ENCODE peak calls at places on chromosomes 3 and 15, in four cellular contexts. One of them, this sample, is unnamed. For H3K4me1, the result is how much of the 10 kb centered on the place peaks cover.

GRCh38 chr15:64915518-64916227 is 4.0 kb downstream of the ANKDD1A start:
- DNase-seq in iPS DF 6.9: no peak
- DNase-seq in tibial nerve: no peak
- DNase-seq in OCI-LY7: no peak
- DNase-seq in this sample: no peak

GRCh38 chr15:53126144-53126543 is 336.0 kb upstream of the ONECUT1 start:
- DNase-seq in iPS DF 6.9: no peak
- DNase-seq in tibial nerve: no peak
- DNase-seq in OCI-LY7: no peak
- DNase-seq in this sample: no peak

GRCh38 chr3:63351159-63352007 is 73.3 kb downstream of the SYNPR start:
- DNase-seq in iPS DF 6.9: no peak
- DNase-seq in tibial nerve: no peak
- DNase-seq in OCI-LY7: peak
- DNase-seq in this sample: no peak

GRCh38 chr3:129173725-129174124 is 10.0 kb downstream of the CNBP start:
- DNase-seq in iPS DF 6.9: no peak
- DNase-seq in tibial nerve: no peak
- DNase-seq in OCI-LY7: no peak
- DNase-seq in this sample: no peak

GRCh38 chr3:140573011-140573410 is 104.9 kb upstream of the TRIM42 start:
- DNase-seq in iPS DF 6.9: no peak
- DNase-seq in tibial nerve: no peak
- DNase-seq in OCI-LY7: no peak
- DNase-seq in this sample: no peak

GRCh38 chr3:117054551-117054950 is 345.0 kb downstream of the TUSC7 start:
- DNase-seq in iPS DF 6.9: no peak
- DNase-seq in tibial nerve: no peak
- DNase-seq in OCI-LY7: no peak
- DNase-seq in this sample: no peak

GRCh38 chr3:10627884-10628572 is 122.6 kb upstream of the ATP2B2 start:
- DNase-seq in iPS DF 6.9: peak
- DNase-seq in tibial nerve: no peak
- DNase-seq in OCI-LY7: no peak
- DNase-seq in this sample: no peak

GRCh38 chr3:47586746-47587145 is 8.1 kb upstream of the CSPG5 start:
- DNase-seq in iPS DF 6.9: no peak
- DNase-seq in tibial nerve: no peak
- DNase-seq in OCI-LY7: no peak
- DNase-seq in this sample: no peak

GRCh38 chr3:37471425-37471824 is 297.0 kb upstream of the LRRFIP2 start:
- DNase-seq in iPS DF 6.9: no peak
- DNase-seq in tibial nerve: no peak
- DNase-seq in OCI-LY7: no peak
- DNase-seq in this sample: no peak

GRCh38 chr15:37837276-37837675 is 97.2 kb upstream of the TMCO5A start:
- DNase-seq in iPS DF 6.9: no peak
- DNase-seq in tibial nerve: no peak
- DNase-seq in OCI-LY7: no peak
- DNase-seq in this sample: no peak

GRCh38 chr15:67085237-67085817 is 19.9 kb downstream of the SMAD3 start:
- DNase-seq in iPS DF 6.9: no peak
- DNase-seq in tibial nerve: no peak
- DNase-seq in OCI-LY7: peak
- DNase-seq in this sample: no peak

GRCh38 chr3:46926039-46926438 is 48.5 kb downstream of the PTH1R start:
- DNase-seq in iPS DF 6.9: no peak
- DNase-seq in tibial nerve: no peak
- DNase-seq in OCI-LY7: no peak
- DNase-seq in this sample: no peak

GRCh38 chr3:66499881-66500574 is 794 bp downstream of the LRIG1 start:
- DNase-seq in iPS DF 6.9: no peak
- DNase-seq in tibial nerve: no peak
- DNase-seq in OCI-LY7: peak
- DNase-seq in this sample: peak

GRCh38 chr3:5186089-5186853 is 1.2 kb upstream of the EDEM1 start:
- DNase-seq in iPS DF 6.9: no peak
- DNase-seq in tibial nerve: no peak
- DNase-seq in OCI-LY7: peak
- DNase-seq in this sample: no peak

GRCh38 chr3:131350506-131350905 is 31.1 kb upstream of the NUDT16 start:
- DNase-seq in iPS DF 6.9: no peak
- DNase-seq in tibial nerve: no peak
- DNase-seq in OCI-LY7: no peak
- DNase-seq in this sample: no peak

GRCh38 chr3:131357275-131357674 is 24.3 kb upstream of the NUDT16 start:
- DNase-seq in iPS DF 6.9: no peak
- DNase-seq in tibial nerve: no peak
- DNase-seq in OCI-LY7: no peak
- DNase-seq in this sample: no peak

GRCh38 chr3:131356006-131356405 is 25.6 kb upstream of the NUDT16 start:
- DNase-seq in iPS DF 6.9: no peak
- DNase-seq in tibial nerve: no peak
- DNase-seq in OCI-LY7: no peak
- DNase-seq in this sample: no peak

GRCh38 chr3:131353016-131353877 is 28.3 kb upstream of the NUDT16 start:
- DNase-seq in iPS DF 6.9: no peak
- DNase-seq in tibial nerve: no peak
- DNase-seq in OCI-LY7: peak
- DNase-seq in this sample: no peak

GRCh38 chr3:131353946-131354345 is 27.6 kb upstream of the NUDT16 start:
- DNase-seq in iPS DF 6.9: no peak
- DNase-seq in tibial nerve: no peak
- DNase-seq in OCI-LY7: no peak
- DNase-seq in this sample: no peak
- H3K4me1 ChIP-seq in iPS DF 6.9: under half
- H3K4me1 ChIP-seq in tibial nerve: under half
- H3K4me1 ChIP-seq in OCI-LY7: under half
- H3K4me1 ChIP-seq in this sample: under half

GRCh38 chr15:60374209-60374608 is 23.6 kb downstream of the ANXA2 start:
- DNase-seq in iPS DF 6.9: no peak
- DNase-seq in tibial nerve: no peak
- DNase-seq in OCI-LY7: no peak
- DNase-seq in this sample: no peak
- H3K4me1 ChIP-seq in iPS DF 6.9: under half
- H3K4me1 ChIP-seq in tibial nerve: half or more
- H3K4me1 ChIP-seq in OCI-LY7: under half
- H3K4me1 ChIP-seq in this sample: half or more

GRCh38 chr3:43166406-43166805 is 60.5 kb upstream of the POMGNT2 start:
- DNase-seq in iPS DF 6.9: no peak
- DNase-seq in tibial nerve: no peak
- DNase-seq in OCI-LY7: no peak
- DNase-seq in this sample: no peak

GRCh38 chr3:43171770-43172169 is 65.9 kb upstream of the POMGNT2 start:
- DNase-seq in iPS DF 6.9: no peak
- DNase-seq in tibial nerve: no peak
- DNase-seq in OCI-LY7: no peak
- DNase-seq in this sample: no peak

GRCh38 chr3:43173949-43174348 is 68.1 kb upstream of the POMGNT2 start:
- DNase-seq in iPS DF 6.9: no peak
- DNase-seq in tibial nerve: no peak
- DNase-seq in OCI-LY7: no peak
- DNase-seq in this sample: no peak

GRCh38 chr3:43165786-43166185 is 59.9 kb upstream of the POMGNT2 start:
- DNase-seq in iPS DF 6.9: no peak
- DNase-seq in tibial nerve: no peak
- DNase-seq in OCI-LY7: no peak
- DNase-seq in this sample: no peak

GRCh38 chr3:43169987-43170386 is 64.1 kb upstream of the POMGNT2 start:
- DNase-seq in iPS DF 6.9: no peak
- DNase-seq in tibial nerve: no peak
- DNase-seq in OCI-LY7: no peak
- DNase-seq in this sample: no peak
- H3K4me1 ChIP-seq in iPS DF 6.9: under half
- H3K4me1 ChIP-seq in tibial nerve: under half
- H3K4me1 ChIP-seq in OCI-LY7: under half
- H3K4me1 ChIP-seq in this sample: under half

GRCh38 chr3:18211116-18211515 is 214.0 kb downstream of the SATB1 start:
- DNase-seq in iPS DF 6.9: no peak
- DNase-seq in tibial nerve: no peak
- DNase-seq in OCI-LY7: no peak
- DNase-seq in this sample: no peak
- H3K4me1 ChIP-seq in iPS DF 6.9: under half
- H3K4me1 ChIP-seq in tibial nerve: under half
- H3K4me1 ChIP-seq in OCI-LY7: half or more
- H3K4me1 ChIP-seq in this sample: under half

GRCh38 chr3:188170461-188171459 is 16.8 kb downstream of the LPP start:
- DNase-seq in iPS DF 6.9: no peak
- DNase-seq in tibial nerve: no peak
- DNase-seq in OCI-LY7: peak
- DNase-seq in this sample: no peak
- H3K4me1 ChIP-seq in iPS DF 6.9: under half
- H3K4me1 ChIP-seq in tibial nerve: under half
- H3K4me1 ChIP-seq in OCI-LY7: half or more
- H3K4me1 ChIP-seq in this sample: half or more

DNA sequence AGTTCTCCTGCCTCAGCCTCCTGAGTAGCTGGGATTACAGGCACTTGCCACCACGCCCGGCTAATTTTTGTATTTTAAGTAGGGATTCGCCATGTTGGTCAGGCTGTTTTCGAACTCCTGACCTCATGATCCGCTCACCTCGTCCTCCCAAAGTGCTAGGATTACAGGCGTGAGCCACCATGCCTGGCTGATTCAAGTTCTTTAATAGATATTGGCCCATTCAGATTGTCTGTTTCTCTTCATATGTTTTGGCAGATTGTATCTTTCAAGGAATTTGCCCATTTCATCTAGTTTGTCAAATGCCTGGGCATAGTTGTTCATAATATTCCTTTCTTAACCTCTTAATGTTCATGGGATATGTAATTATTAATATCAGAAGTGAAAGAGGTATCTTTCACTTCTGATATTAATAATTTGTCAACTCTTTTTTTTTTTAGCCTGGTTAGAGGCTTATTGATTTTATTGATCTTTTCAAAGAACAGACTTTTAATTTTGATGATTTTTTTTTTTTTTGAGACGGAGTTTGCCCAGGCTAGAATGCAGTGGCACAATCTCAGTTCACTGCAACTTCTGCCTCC is 40.2 kb upstream of the ZFAND6 start:
- DNase-seq in iPS DF 6.9: no peak
- DNase-seq in tibial nerve: no peak
- DNase-seq in OCI-LY7: no peak
- DNase-seq in this sample: no peak
- H3K4me1 ChIP-seq in iPS DF 6.9: under half
- H3K4me1 ChIP-seq in tibial nerve: under half
- H3K4me1 ChIP-seq in OCI-LY7: under half
- H3K4me1 ChIP-seq in this sample: under half

GRCh38 chr3:72382460-72382859 is 465.8 kb downstream of the SHQ1 start:
- DNase-seq in iPS DF 6.9: no peak
- DNase-seq in tibial nerve: no peak
- DNase-seq in OCI-LY7: no peak
- DNase-seq in this sample: no peak

GRCh38 chr3:72383896-72384295 is 464.3 kb downstream of the SHQ1 start:
- DNase-seq in iPS DF 6.9: no peak
- DNase-seq in tibial nerve: no peak
- DNase-seq in OCI-LY7: no peak
- DNase-seq in this sample: no peak

GRCh38 chr3:72381584-72381983 is 466.7 kb downstream of the SHQ1 start:
- DNase-seq in iPS DF 6.9: no peak
- DNase-seq in tibial nerve: no peak
- DNase-seq in OCI-LY7: no peak
- DNase-seq in this sample: no peak

GRCh38 chr3:72384602-72385001 is 463.6 kb downstream of the SHQ1 start:
- DNase-seq in iPS DF 6.9: no peak
- DNase-seq in tibial nerve: no peak
- DNase-seq in OCI-LY7: no peak
- DNase-seq in this sample: no peak

DNA sequence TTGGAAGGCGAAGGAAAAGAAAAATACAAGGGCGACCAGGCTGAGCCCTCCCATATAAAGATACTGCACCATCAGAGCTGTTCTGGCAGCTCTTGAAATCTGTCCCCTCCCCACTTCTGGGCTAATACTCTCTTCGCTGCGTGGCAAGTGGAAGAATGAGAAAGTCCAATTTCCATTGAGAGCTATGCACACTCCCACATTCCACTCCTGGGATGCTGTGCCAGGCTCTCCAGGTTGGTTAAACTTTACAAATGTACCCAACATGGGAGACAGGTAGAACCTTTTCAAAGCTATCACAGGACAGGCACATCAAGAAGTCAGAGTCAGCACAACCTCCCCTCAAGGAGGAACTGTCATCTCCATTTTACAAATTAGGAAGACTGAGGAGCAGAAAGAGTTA is 465.0 kb downstream of the SHQ1 start:
- DNase-seq in iPS DF 6.9: no peak
- DNase-seq in tibial nerve: no peak
- DNase-seq in OCI-LY7: no peak
- DNase-seq in this sample: no peak
- H3K4me1 ChIP-seq in iPS DF 6.9: under half
- H3K4me1 ChIP-seq in tibial nerve: half or more
- H3K4me1 ChIP-seq in OCI-LY7: under half
- H3K4me1 ChIP-seq in this sample: under half

DNA sequence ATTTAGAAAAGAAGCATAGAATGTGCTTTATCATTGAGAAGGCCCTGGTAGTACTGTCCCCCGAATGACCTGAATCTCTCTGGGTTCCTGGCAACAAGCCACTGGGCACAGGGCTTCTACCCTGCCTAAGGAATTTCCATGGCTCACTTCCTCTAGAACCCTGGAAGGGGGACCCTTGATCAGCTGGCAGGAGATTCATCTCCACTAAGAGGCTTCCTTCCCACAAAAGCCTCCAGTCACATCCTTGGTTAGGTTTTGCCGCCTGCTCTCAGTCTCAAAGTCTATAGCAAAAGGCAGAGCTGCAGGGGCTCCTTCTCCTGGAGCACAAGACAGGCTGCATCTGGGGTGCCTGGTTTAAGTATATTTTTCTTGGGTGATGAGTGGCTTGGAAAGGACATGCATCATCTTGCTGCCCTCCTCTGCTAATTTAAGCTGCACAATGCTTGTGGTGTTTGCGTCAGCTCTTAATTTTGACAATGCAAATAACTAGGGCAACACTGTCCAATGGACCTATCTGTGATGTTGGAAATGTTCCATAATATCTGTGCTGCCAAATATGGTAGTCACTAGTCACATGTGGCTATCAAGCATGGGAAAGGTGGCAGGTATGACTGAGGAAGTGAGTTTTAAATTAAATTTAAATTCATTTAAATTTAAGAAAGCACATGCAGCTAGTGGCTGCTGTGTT is 33.4 kb upstream of the RARRES1 start:
- DNase-seq in iPS DF 6.9: no peak
- DNase-seq in tibial nerve: no peak
- DNase-seq in OCI-LY7: no peak
- DNase-seq in this sample: no peak
- H3K4me1 ChIP-seq in iPS DF 6.9: under half
- H3K4me1 ChIP-seq in tibial nerve: half or more
- H3K4me1 ChIP-seq in OCI-LY7: under half
- H3K4me1 ChIP-seq in this sample: under half